ENCODE peak calls at places on chromosomes 5 and 9, in eight cellular contexts. V, P, W, S, G, A, K and B are unnamed samples.

GRCh38 chr9:83355024-83355444 is 183.2 kb downstream of the FRMD3 start:
- DNase-seq in V (no peak), P (no peak), W (no peak), S (no peak), G (no peak), A (no peak), K (peak; percentile 36), B (no peak)

GRCh38 chr5:160159991-160160826 is 41.0 kb upstream of the PWWP2A start:
- DNase-seq in V (no peak), P (peak; percentile 25), W (no peak), S (peak; percentile 96), G (no peak), A (no peak), K (no peak), B (no peak)

GRCh38 chr9:4769321-4770080 is 23.2 kb upstream of the RCL1 start:
- DNase-seq in V (no peak), P (no peak), W (no peak), S (no peak), G (no peak), A (no peak), K (no peak), B (no peak)

GRCh38 chr9:134224827-134225154 is 60.4 kb upstream of the RNU6ATAC start:
- DNase-seq in V (no peak), P (no peak), W (no peak), S (no peak), G (no peak), A (no peak), K (no peak), B (no peak)

GRCh38 chr5:31382051-31382878 is 149.6 kb downstream of the DROSHA start:
- DNase-seq in V (no peak), P (no peak), W (no peak), S (peak; percentile 35), G (no peak), A (no peak), K (no peak), B (no peak)

GRCh38 chr9:132008871-132009812 is 70.5 kb downstream of the MED27 start:
- DNase-seq in V (no peak), P (no peak), W (peak; percentile 77), S (no peak), G (peak; percentile 83), A (no peak), K (no peak), B (no peak)

GRCh38 chr9:8733096-8733954 is 933.7 kb upstream of the DMAC1 start:
- DNase-seq in V (no peak), P (no peak), W (no peak), S (peak; percentile 30), G (no peak), A (peak; percentile 98), K (peak; percentile 36), B (peak; percentile 58)

GRCh38 chr5:79200573-79201183 is 35.3 kb upstream of the JMY start:
- DNase-seq in V (no peak), P (peak; percentile 24), W (no peak), S (no peak), G (peak; percentile 20), A (peak; percentile 35), K (no peak), B (no peak)

GRCh38 chr9:75146229-75146628 is 57.9 kb downstream of the OSTF1 start:
- DNase-seq in V (no peak), P (no peak), W (no peak), S (no peak), G (no peak), A (no peak), K (no peak), B (no peak)

GRCh38 chr9:136526625-136527066 is 19.2 kb downstream of the NOTCH1 start:
- DNase-seq in V (no peak), P (no peak), W (no peak), S (no peak), G (no peak), A (no peak), K (no peak), B (no peak)

GRCh38 chr9:126531591-126531990 is 82.1 kb upstream of the LMX1B start:
- DNase-seq in V (no peak), P (no peak), W (no peak), S (no peak), G (no peak), A (no peak), K (no peak), B (no peak)

GRCh38 chr5:149240354-149240998 is 31.2 kb upstream of the AFAP1L1 start:
- DNase-seq in V (no peak), P (no peak), W (no peak), S (no peak), G (no peak), A (no peak), K (no peak), B (peak; percentile 45)

GRCh38 chr9:15401266-15401665 is 21.4 kb upstream of the SNAPC3 start:
- DNase-seq in V (no peak), P (no peak), W (peak; percentile 25), S (no peak), G (no peak), A (no peak), K (no peak), B (no peak)

GRCh38 chr5:77621440-77621839 is 17.1 kb downstream of the OTP start:
- DNase-seq in V (no peak), P (no peak), W (no peak), S (no peak), G (no peak), A (no peak), K (no peak), B (no peak)

GRCh38 chr5:157767674-157768073 is 24.2 kb downstream of the LSM11 start:
- DNase-seq in V (no peak), P (no peak), W (no peak), S (no peak), G (no peak), A (no peak), K (no peak), B (no peak)

GRCh38 chr5:83877911-83878706 is 157.5 kb upstream of the HAPLN1 start:
- DNase-seq in V (no peak), P (no peak), W (no peak), S (no peak), G (no peak), A (no peak), K (no peak), B (no peak)

GRCh38 chr9:2066312-2067273 is 51.4 kb downstream of the SMARCA2 start:
- DNase-seq in V (no peak), P (peak; percentile 6), W (peak; percentile 22), S (peak; percentile 85), G (peak; percentile 24), A (peak; percentile 51), K (no peak), B (no peak)

GRCh38 chr5:175596818-175597217 is 61.1 kb upstream of the HRH2 start:
- DNase-seq in V (no peak), P (no peak), W (no peak), S (no peak), G (no peak), A (no peak), K (no peak), B (no peak)

GRCh38 chr9:69740872-69741505 is 18.8 kb downstream of the PTAR1 start:
- DNase-seq in V (no peak), P (no peak), W (no peak), S (no peak), G (no peak), A (no peak), K (no peak), B (no peak)

GRCh38 chr9:78745996-78746395 is 449.1 kb downstream of the PSAT1 start:
- DNase-seq in V (no peak), P (no peak), W (peak; percentile 41), S (no peak), G (no peak), A (no peak), K (no peak), B (no peak)

GRCh38 chr5:69217154-69217731 is 17.4 kb upstream of the CDK7 start:
- DNase-seq in V (no peak), P (no peak), W (no peak), S (no peak), G (no peak), A (peak; percentile 94), K (peak; percentile 99), B (no peak)

GRCh38 chr5:145975361-145976066 is 39.1 kb downstream of the SH3RF2 start:
- DNase-seq in V (peak; percentile 66), P (no peak), W (peak; percentile 84), S (no peak), G (peak; percentile 80), A (no peak), K (no peak), B (no peak)

GRCh38 chr5:129459485-129460120 is 495 bp upstream of the ADAMTS19 start:
- DNase-seq in V (no peak), P (no peak), W (no peak), S (peak; percentile 86), G (peak; percentile 5), A (no peak), K (peak; percentile 30), B (no peak)

GRCh38 chr5:131751551-131751950 is 45.3 kb downstream of the FNIP1 start:
- DNase-seq in V (no peak), P (no peak), W (peak; percentile 52), S (no peak), G (no peak), A (no peak), K (no peak), B (no peak)

GRCh38 chr5:151110992-151111391 is 30.2 kb upstream of the TNIP1 start:
- DNase-seq in V (no peak), P (no peak), W (no peak), S (no peak), G (no peak), A (no peak), K (no peak), B (no peak)
- H3K27ac ChIP-seq in V (no peak overlapping the region), P (no peak overlapping the region), W (no peak overlapping the region), S (peak overlapping the region; percentile 39), G (no peak overlapping the region), A (no peak overlapping the region), K (peak overlapping the region; percentile 78), B (no peak overlapping the region)

GRCh38 chr9:130181645-130182044 is 9.4 kb downstream of the NCS1 start:
- DNase-seq in V (no peak), P (no peak), W (no peak), S (no peak), G (no peak), A (no peak), K (no peak), B (no peak)
- H3K27ac ChIP-seq in V (no peak overlapping the region), P (no peak overlapping the region), W (no peak overlapping the region), S (no peak overlapping the region), G (no peak overlapping the region), A (no peak overlapping the region), K (no peak overlapping the region), B (no peak overlapping the region)

DNA sequence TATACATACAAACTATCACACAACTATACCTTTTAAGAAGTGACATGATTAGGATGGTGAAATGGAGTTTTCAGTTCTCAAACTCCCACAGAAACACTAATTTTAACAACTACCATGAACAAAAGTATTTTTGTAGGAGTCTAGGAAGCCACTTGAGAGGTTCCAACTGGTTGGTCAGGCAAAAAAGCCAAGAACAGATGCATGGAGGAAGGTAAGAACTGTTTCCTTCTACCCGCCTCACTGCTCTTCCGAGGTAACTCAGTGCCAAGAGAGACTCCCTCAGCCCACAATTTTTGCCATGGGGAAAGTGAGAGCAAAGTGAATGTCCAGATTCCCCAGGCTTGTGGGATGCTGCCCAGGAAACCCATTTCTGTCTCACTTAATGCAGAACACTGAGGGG is 15.7 kb downstream of the BTNL8 start:
- DNase-seq in V (no peak), P (no peak), W (no peak), S (no peak), G (no peak), A (no peak), K (no peak), B (no peak)
- H3K27ac ChIP-seq in V (no peak overlapping the region), P (no peak overlapping the region), W (no peak overlapping the region), S (no peak overlapping the region), G (no peak overlapping the region), A (no peak overlapping the region), K (no peak overlapping the region), B (no peak overlapping the region)

GRCh38 chr5:139565411-139566305 is 4.5 kb downstream of the UBE2D2 start:
- DNase-seq in V (no peak), P (peak; percentile 96), W (no peak), S (no peak), G (no peak), A (no peak), K (no peak), B (peak; percentile 45)
- H3K27ac ChIP-seq in V (no peak overlapping the region), P (peak overlapping the region; percentile 92), W (no peak overlapping the region), S (peak overlapping the region; percentile 68), G (no peak overlapping the region), A (no peak overlapping the region), K (peak overlapping the region; percentile 74), B (peak overlapping the region; percentile 37)